ENCODE peak calls at places on chromosomes 7 and 10, in eight cellular contexts. G is occipital lobe, O is AG04450, I is head of caudate nucleus, B is DMS153, Q is non-pigmented ciliary epithelial cell, X is activated T-cell treated with anti-CD3 and anti-CD28 coated beads for 48 hours, Z is NCI-H774. D is an unnamed sample.
A peak's percentile ranks its signal among the peaks of the same experiment; 100 is the strongest.

GRCh38 chr7:151143261-151144015 is 24.1 kb downstream of the GBX1 start:
- DNase-seq in G (no peak), O (no peak), I (no peak), B (no peak), Q (no peak), X (no peak), Z (no peak), D (no peak)

GRCh38 chr10:24331457-24331856 is 122.5 kb downstream of the KIAA1217 start:
- DNase-seq in G (no peak), O (no peak), I (no peak), B (peak; percentile 23), Q (no peak), X (no peak), Z (no peak), D (no peak)

GRCh38 chr7:2637505-2638223 is 5.9 kb downstream of the TTYH3 start:
- DNase-seq in G (no peak), O (no peak), I (peak; percentile 54), B (no peak), Q (no peak), X (no peak), Z (no peak), D (no peak)

GRCh38 chr7:90655566-90655965 is 59.4 kb downstream of the CDK14 start:
- DNase-seq in G (no peak), O (peak; percentile 72), I (no peak), B (no peak), Q (peak; percentile 68), X (no peak), Z (no peak), D (no peak)

GRCh38 chr10:71213761-71214440 is 1.5 kb downstream of the UNC5B start:
- DNase-seq in G (no peak), O (no peak), I (no peak), B (no peak), Q (no peak), X (no peak), Z (no peak), D (peak; percentile 11)

GRCh38 chr10:132654708-132655661 is 117.4 kb downstream of the INPP5A start:
- DNase-seq in G (no peak), O (peak; percentile 34), I (peak; percentile 78), B (peak; percentile 8), Q (no peak), X (peak; percentile 52), Z (peak; percentile 3), D (peak; percentile 21)

GRCh38 chr7:22156205-22156604 is 200.7 kb downstream of the RAPGEF5 start:
- DNase-seq in G (no peak), O (peak; percentile 37), I (no peak), B (no peak), Q (peak; percentile 69), X (no peak), Z (no peak), D (no peak)

GRCh38 chr10:119378737-119379067 is 163.8 kb downstream of the RGS10 start:
- DNase-seq in G (peak; percentile 41), O (no peak), I (peak; percentile 55), B (no peak), Q (no peak), X (no peak), Z (no peak), D (no peak)

GRCh38 chr10:13949844-13950542 is 363.2 kb downstream of the PRPF18 start:
- DNase-seq in G (no peak), O (peak; percentile 33), I (no peak), B (no peak), Q (peak; percentile 73), X (no peak), Z (no peak), D (no peak)

GRCh38 chr7:1418505-1419309 is 40.6 kb downstream of the MICALL2 start:
- DNase-seq in G (no peak), O (no peak), I (no peak), B (peak; percentile 39), Q (no peak), X (no peak), Z (peak; percentile 70), D (peak; percentile 47)

GRCh38 chr10:43616697-43617370 is 10.6 kb downstream of the ZNF485 start:
- DNase-seq in G (no peak), O (no peak), I (no peak), B (no peak), Q (no peak), X (no peak), Z (no peak), D (no peak)

GRCh38 chr10:114715171-114715670 is 57.1 kb upstream of the ABLIM1 start:
- DNase-seq in G (no peak), O (peak; percentile 21), I (no peak), B (no peak), Q (peak; percentile 23), X (no peak), Z (no peak), D (no peak)

GRCh38 chr10:102024799-102025198 is 31.2 kb downstream of the ARMH3 start:
- DNase-seq in G (no peak), O (no peak), I (no peak), B (no peak), Q (no peak), X (no peak), Z (no peak), D (no peak)

GRCh38 chr7:36165059-36165458 is 12.0 kb downstream of the EEPD1 start:
- DNase-seq in G (no peak), O (peak; percentile 36), I (no peak), B (no peak), Q (peak; percentile 30), X (no peak), Z (no peak), D (no peak)

GRCh38 chr10:61662794-61663259 is at the start of gene CABCOCO1:
- DNase-seq in G (peak; percentile 71), O (no peak), I (peak; percentile 79), B (peak; percentile 56), Q (no peak), X (no peak), Z (no peak), D (peak; percentile 74)

GRCh38 chr7:157274991-157275427 is 61.8 kb upstream of the DNAJB6 start:
- DNase-seq in G (no peak), O (no peak), I (no peak), B (no peak), Q (no peak), X (no peak), Z (no peak), D (no peak)

D was measured in NCI-H345.